ENCODE peak calls at places on chromosomes 1 and 21, in seven cellular contexts. H, V, X, I, Z, T and P are unnamed samples. For H3K9me3, the result is how much of the 10 kb centered on the place peaks cover.

GRCh38 chr1:181121498-181121897 is 33.0 kb downstream of the IER5 start:
- DNase-seq in H (no peak), V (no peak), T (no peak), X (no peak), I (no peak), Z (no peak), P (no peak)

GRCh38 chr1:2422523-2422922 is 10.2 kb upstream of the PEX10 start:
- DNase-seq in X (no peak), H (no peak), T (no peak), V (no peak), I (no peak), Z (no peak), P (no peak)

GRCh38 chr1:6273380-6273891 is 12.5 kb upstream of the GPR153 start:
- DNase-seq in T (no peak), Z (no peak), X (no peak), I (no peak), H (no peak), V (no peak), P (no peak)

GRCh38 chr1:193408782-193409293 is 222.4 kb upstream of the B3GALT2 start:
- DNase-seq in I (no peak), V (peak), Z (peak), X (peak), H (no peak), T (peak), P (no peak)

GRCh38 chr1:39102537-39103320 is 76.6 kb downstream of the NDUFS5 start:
- DNase-seq in H (no peak), I (no peak), V (no peak), T (peak), Z (peak), X (peak), P (no peak)

GRCh38 chr1:48572632-48573258 is 100.7 kb upstream of the SPATA6 start:
- DNase-seq in H (peak), I (no peak), X (peak), Z (peak), V (peak), T (peak), P (no peak)

GRCh38 chr1:169330927-169331326 is 36.7 kb downstream of the NME7 start:
- DNase-seq in I (no peak), Z (no peak), H (no peak), X (no peak), T (no peak), V (no peak), P (no peak)

GRCh38 chr1:154344977-154345837 is 19.9 kb downstream of the ATP8B2 start:
- DNase-seq in I (peak), V (peak), H (peak), T (no peak), Z (peak), X (peak), P (peak)

GRCh38 chr1:165637427-165637826 is 6.4 kb downstream of the MGST3 start:
- DNase-seq in X (peak), I (no peak), T (peak), H (no peak), V (no peak), Z (no peak), P (no peak)

GRCh38 chr1:228957535-228957934 is 222.3 kb downstream of the RHOU start:
- DNase-seq in I (no peak), X (no peak), V (no peak), T (no peak), H (no peak), Z (no peak), P (no peak)

GRCh38 chr1:176878750-176879536 is 285.6 kb downstream of the ASTN1 start:
- DNase-seq in I (no peak), H (no peak), T (no peak), V (no peak), Z (peak), X (no peak), P (no peak)

GRCh38 chr1:214753236-214753852 is 150.3 kb downstream of the CENPF start:
- DNase-seq in X (no peak), Z (no peak), I (no peak), T (no peak), V (no peak), H (no peak), P (no peak)

GRCh38 chr21:25717491-25718139 is 17.1 kb downstream of the ATP5PF start:
- DNase-seq in H (no peak), I (no peak), T (no peak), V (no peak), X (peak), Z (peak), P (no peak)

GRCh38 chr1:207948536-207949250 is 37.8 kb upstream of the CD34 start:
- DNase-seq in X (no peak), H (no peak), I (no peak), V (no peak), T (no peak), Z (no peak), P (no peak)

GRCh38 chr1:227654431-227654830 is 80.7 kb downstream of the JMJD4 start:
- DNase-seq in Z (no peak), H (no peak), V (no peak), T (no peak), X (no peak), I (no peak), P (no peak)

DNA sequence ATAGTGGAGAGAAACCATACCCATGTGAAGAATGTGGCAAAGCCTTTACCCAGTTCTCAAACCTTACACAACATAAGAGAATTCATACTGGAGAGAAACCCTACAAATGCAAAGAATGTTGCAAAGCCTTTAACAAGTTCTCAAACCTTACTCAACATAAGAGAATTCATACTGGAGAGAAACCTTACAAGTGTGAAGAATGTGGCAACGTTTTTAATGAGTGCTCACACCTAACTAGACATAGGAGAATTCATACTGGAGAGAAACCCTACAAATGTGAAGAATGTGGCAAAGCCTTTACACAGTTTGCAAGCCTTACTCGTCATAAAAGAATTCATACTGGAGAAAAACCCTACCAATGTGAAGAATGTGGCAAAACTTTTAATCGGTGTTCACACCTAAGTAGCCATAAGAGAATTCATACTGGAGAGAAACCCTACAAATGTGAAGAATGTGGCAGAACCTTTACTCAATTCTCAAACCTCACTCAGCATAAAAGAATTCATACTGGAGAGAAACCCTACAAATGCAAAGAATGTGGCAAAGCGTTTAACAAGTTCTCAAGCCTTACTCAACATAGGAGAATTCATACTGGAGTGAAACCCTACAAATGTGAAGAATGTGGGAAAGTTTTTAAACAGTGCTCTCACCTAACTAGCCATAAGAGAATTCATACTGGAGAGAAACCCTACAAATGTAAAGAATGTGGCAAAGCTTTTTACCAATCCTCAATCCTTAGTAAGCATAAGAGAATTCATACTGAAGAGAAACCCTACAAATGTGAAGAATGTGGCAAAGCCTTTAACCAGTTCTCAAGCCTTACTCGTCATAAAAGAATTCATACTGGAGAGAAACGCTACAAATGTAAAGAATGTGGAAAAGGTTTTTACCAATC is 80.0 kb downstream of the JMJD4 start:
- DNase-seq in I (no peak), V (no peak), X (no peak), Z (no peak), H (no peak), T (no peak), P (no peak)
- H3K9me3 ChIP-seq in I (half or more), V (half or more), X (half or more), Z (under half), H (half or more), T (half or more), P (half or more)

DNA sequence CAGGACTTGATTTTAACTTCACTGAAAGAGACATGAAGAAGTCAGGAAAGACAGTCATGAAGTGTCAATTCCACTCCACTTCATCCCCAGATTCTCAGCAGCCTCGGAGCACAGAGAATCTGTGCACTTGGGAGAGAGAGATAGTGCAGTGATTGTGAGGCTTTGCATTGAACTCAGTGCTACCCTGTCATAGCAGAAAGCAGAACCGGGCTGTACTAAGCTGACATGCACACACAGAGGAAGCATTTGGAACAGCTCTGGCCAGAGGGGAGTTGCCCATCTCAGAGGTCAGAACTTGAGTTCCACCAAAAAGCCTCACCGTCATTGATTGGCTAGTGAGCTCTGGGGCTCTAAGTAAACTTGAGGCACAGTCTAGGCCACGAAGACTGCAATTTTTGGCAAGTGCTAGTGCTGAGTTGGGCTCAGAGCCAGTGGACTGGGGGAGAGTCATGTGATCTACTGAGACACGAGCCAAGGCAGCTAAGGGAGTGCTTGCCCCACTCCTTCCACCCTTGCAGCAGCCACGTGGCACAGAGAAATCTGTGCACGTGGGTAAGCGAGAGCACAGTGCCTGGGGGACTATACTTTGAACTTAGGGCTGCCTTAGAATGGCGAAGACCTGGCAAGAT is 810.2 kb upstream of the ADAMTS5 start:
- DNase-seq in I (no peak), X (no peak), H (no peak), T (peak), Z (no peak), V (no peak), P (no peak)
- H3K9me3 ChIP-seq in I (under half), X (under half), H (under half), T (under half), Z (under half), V (under half), P (under half)

GRCh38 chr1:3992746-3993145 is 92.7 kb upstream of the C1orf174 start:
- DNase-seq in V (no peak), I (no peak), Z (no peak), T (no peak), X (no peak), H (peak), P (no peak)
- H3K9me3 ChIP-seq in V (under half), I (under half), Z (under half), T (under half), X (under half), H (under half), P (under half)

DNA sequence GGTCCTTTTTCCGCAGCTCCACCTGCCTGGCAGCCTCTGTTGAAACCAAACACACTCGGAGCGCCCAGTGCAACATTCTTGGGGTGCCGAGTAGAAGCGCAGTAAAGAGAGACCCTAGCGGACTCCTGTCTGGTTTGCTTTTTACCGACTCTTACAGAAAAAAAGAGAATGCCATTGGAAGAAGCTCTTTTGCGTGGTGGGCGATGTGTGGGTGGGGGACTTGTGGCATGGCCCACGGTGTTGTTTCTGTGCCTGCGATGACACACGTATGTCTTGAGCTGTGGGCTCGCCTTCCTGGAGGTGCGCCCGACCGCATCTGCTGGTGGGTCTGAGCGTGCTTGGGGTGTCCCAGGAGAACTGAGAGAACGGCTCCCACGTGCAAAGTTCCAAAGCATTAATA is 7.3 kb upstream of the BARHL2 start:
- DNase-seq in X (no peak), H (no peak), I (no peak), V (no peak), T (no peak), Z (no peak), P (no peak)
- H3K9me3 ChIP-seq in X (under half), H (under half), I (under half), V (under half), T (under half), Z (under half), P (under half)